ENCODE peak calls at places on chromosomes 3 and 15, in five cellular contexts. B is SK-N-SH, V is sigmoid colon, I is upper lobe of left lung, J is stomach. N is an unnamed sample.

GRCh38 chr3:149042766-149043386 is 43.5 kb downstream of the HLTF start:
- DNase-seq in B (no peak), V (no peak), I (no peak), J (no peak), N (no peak)

GRCh38 chr3:183180105-183180763 is 17.7 kb upstream of the LAMP3 start:
- DNase-seq in B (no peak), V (no peak), I (no peak), J (no peak), N (no peak)

GRCh38 chr3:134911611-134912604 is 116.8 kb downstream of the EPHB1 start:
- DNase-seq in B (no peak), V (peak), I (no peak), J (no peak), N (no peak)

GRCh38 chr3:136266468-136266867 is 16.3 kb downstream of the PCCB start:
- DNase-seq in B (no peak), V (no peak), I (no peak), J (no peak), N (no peak)

GRCh38 chr3:127822166-127822835 is at the start of gene MGLL:
- DNase-seq in B (peak), V (peak), I (no peak), J (peak), N (peak)

GRCh38 chr15:39801641-39802309 is 19.1 kb upstream of the FSIP1 start:
- DNase-seq in B (no peak), V (no peak), I (peak), J (peak), N (peak)

GRCh38 chr15:20356444-20357138 is 185.0 kb downstream of the GOLGA6L6 start:
- DNase-seq in B (peak), V (peak), I (peak), J (peak), N (peak)

GRCh38 chr15:66563566-66564110 is 2.2 kb downstream of the LCTL start:
- DNase-seq in B (no peak), V (no peak), I (no peak), J (no peak), N (no peak)

GRCh38 chr3:187063286-187064081 is 75.8 kb downstream of the RPL39L start:
- DNase-seq in B (no peak), V (no peak), I (peak), J (no peak), N (no peak)

GRCh38 chr3:181695661-181696491 is 15.8 kb upstream of the SOX2 start:
- DNase-seq in B (no peak), V (no peak), I (no peak), J (peak), N (no peak)

GRCh38 chr15:58307313-58307961 is 124.4 kb upstream of the LIPC start:
- DNase-seq in B (peak), V (no peak), I (no peak), J (no peak), N (no peak)

GRCh38 chr15:60993008-60993407 is 236.1 kb downstream of the RORA start:
- DNase-seq in B (no peak), V (no peak), I (no peak), J (no peak), N (no peak)

GRCh38 chr3:25789596-25790556 is at the start of gene OXSM:
- DNase-seq in B (peak), V (peak), I (peak), J (peak), N (peak)

GRCh38 chr3:175512700-175513099 is 653.6 kb downstream of the NAALADL2 start:
- DNase-seq in B (no peak), V (no peak), I (no peak), J (no peak), N (no peak)

GRCh38 chr3:64954995-64955636 is 267.3 kb upstream of the ADAMTS9 start:
- DNase-seq in B (peak), V (no peak), I (peak), J (peak), N (peak)

GRCh38 chr15:32718822-32719716 is 1.3 kb downstream of the GREM1 start:
- DNase-seq in B (peak), V (peak), I (no peak), J (peak), N (peak)

GRCh38 chr15:101246824-101247745 is 4.8 kb downstream of the CHSY1 start:
- DNase-seq in B (no peak), V (no peak), I (no peak), J (no peak), N (no peak)

GRCh38 chr3:4401441-4401840 is 65.6 kb downstream of the SUMF1 start:
- DNase-seq in B (no peak), V (no peak), I (no peak), J (no peak), N (no peak)

GRCh38 chr3:104629038-104629437 is 737.7 kb upstream of the ALCAM start:
- DNase-seq in B (no peak), V (no peak), I (no peak), J (no peak), N (no peak)

GRCh38 chr3:157906627-157907026 is 199.6 kb downstream of the SHOX2 start:
- DNase-seq in B (no peak), V (no peak), I (no peak), J (no peak), N (no peak)

GRCh38 chr3:123658118-123658859 is 73.4 kb upstream of the HACD2 start:
- DNase-seq in B (no peak), V (peak), I (peak), J (peak), N (peak)

GRCh38 chr3:159839561-159840379 is 148.9 kb upstream of the IL12A start:
- DNase-seq in B (peak), V (peak), I (peak), J (no peak), N (no peak)

GRCh38 chr3:125683067-125683844 is 88.0 kb upstream of the OSBPL11 start:
- DNase-seq in B (no peak), V (peak), I (no peak), J (no peak), N (peak)

GRCh38 chr3:185361920-185362319 is 1.0 kb upstream of the MAP3K13 start:
- DNase-seq in B (no peak), V (no peak), I (no peak), J (no peak), N (no peak)

GRCh38 chr15:26561994-26562730 is 210.7 kb downstream of the GABRB3 start:
- DNase-seq in B (no peak), V (no peak), I (no peak), J (no peak), N (no peak)

GRCh38 chr15:82197734-82198594 is 64.6 kb downstream of the EFL1 start:
- DNase-seq in B (peak), V (peak), I (peak), J (peak), N (peak)

GRCh38 chr3:41653575-41654239 is 308.2 kb downstream of the ULK4 start:
- DNase-seq in B (no peak), V (no peak), I (no peak), J (no peak), N (no peak)

GRCh38 chr3:41649129-41649739 is 312.7 kb downstream of the ULK4 start:
- DNase-seq in B (no peak), V (no peak), I (no peak), J (no peak), N (no peak)

GRCh38 chr3:41652931-41653330 is 309.0 kb downstream of the ULK4 start:
- DNase-seq in B (no peak), V (no peak), I (no peak), J (no peak), N (no peak)

GRCh38 chr3:41650406-41650805 is 311.5 kb downstream of the ULK4 start:
- DNase-seq in B (no peak), V (no peak), I (no peak), J (no peak), N (no peak)

DNA sequence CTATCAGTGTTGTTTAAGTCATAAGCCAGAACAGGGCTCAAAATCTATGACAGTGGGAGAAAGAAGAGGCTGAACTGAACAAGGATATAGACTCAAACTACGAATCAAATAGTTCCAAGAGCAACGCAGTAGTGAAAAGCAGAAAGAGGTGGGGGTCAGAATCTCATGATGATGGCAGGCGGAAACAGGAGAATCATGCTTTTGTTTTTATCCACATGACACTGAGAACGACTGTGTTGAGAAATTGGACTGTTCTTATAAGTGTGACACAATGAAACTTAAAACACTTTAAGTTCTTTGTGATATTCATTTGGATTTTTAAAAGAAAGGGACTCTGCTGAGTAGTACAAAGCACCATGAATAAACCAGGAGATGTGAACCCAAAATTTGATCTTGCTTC is 309.4 kb downstream of the ULK4 start:
- DNase-seq in B (no peak), V (no peak), I (no peak), J (no peak), N (no peak)
- TF ChIP-seq POLR2AphosphoS5 in B (no peak), V (no peak), I (no peak), J (no peak), N (no peak)

GRCh38 chr3:45681846-45682245 is 7.3 kb upstream of the SACM1L start:
- DNase-seq in B (no peak), V (no peak), I (peak), J (no peak), N (no peak)

GRCh38 chr3:45679805-45680204 is 9.4 kb upstream of the SACM1L start:
- DNase-seq in B (no peak), V (no peak), I (no peak), J (no peak), N (no peak)

GRCh38 chr3:45677045-45677436 is 12.2 kb upstream of the SACM1L start:
- DNase-seq in B (no peak), V (peak), I (peak), J (no peak), N (peak)

GRCh38 chr3:45676248-45677044 is 12.8 kb upstream of the SACM1L start:
- DNase-seq in B (no peak), V (no peak), I (peak), J (no peak), N (no peak)

DNA sequence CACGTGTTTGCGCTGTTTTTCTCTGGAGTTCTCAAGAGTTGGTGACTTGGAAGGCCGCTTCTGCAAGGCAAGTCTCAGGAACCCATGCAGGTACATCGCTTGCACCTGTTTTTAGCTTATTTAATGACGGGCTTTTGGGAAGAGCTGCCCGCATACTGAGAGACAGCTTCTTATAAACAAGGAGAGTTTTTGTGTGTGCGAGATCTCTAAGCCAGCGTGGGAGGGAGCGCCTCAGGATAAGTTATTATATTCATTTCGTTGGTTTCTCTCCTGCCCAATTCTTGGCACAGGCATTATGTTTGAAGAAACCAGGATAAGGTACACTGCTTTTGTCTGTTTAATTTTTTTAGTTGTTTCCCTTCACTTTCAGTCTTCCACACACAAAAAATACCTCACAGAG is 11.4 kb upstream of the SACM1L start:
- DNase-seq in B (no peak), V (no peak), I (no peak), J (no peak), N (no peak)
- TF ChIP-seq EP300 in B (no peak), V (no peak), I (no peak), J (no peak), N (no peak)

GRCh38 chr15:77612958-77613601 is 19.6 kb downstream of the LINGO1 start:
- DNase-seq in B (no peak), V (no peak), I (no peak), J (no peak), N (no peak)
- TF ChIP-seq POLR2AphosphoS5 in B (no peak), V (no peak), I (no peak), J (no peak), N (no peak)

GRCh38 chr3:169966086-169966950 is at the start of gene SEC62:
- DNase-seq in B (peak), V (peak), I (peak), J (peak), N (peak)
- TF ChIP-seq EP300 in B (no peak), V (no peak), I (no peak), J (no peak), N (no peak)

DNA sequence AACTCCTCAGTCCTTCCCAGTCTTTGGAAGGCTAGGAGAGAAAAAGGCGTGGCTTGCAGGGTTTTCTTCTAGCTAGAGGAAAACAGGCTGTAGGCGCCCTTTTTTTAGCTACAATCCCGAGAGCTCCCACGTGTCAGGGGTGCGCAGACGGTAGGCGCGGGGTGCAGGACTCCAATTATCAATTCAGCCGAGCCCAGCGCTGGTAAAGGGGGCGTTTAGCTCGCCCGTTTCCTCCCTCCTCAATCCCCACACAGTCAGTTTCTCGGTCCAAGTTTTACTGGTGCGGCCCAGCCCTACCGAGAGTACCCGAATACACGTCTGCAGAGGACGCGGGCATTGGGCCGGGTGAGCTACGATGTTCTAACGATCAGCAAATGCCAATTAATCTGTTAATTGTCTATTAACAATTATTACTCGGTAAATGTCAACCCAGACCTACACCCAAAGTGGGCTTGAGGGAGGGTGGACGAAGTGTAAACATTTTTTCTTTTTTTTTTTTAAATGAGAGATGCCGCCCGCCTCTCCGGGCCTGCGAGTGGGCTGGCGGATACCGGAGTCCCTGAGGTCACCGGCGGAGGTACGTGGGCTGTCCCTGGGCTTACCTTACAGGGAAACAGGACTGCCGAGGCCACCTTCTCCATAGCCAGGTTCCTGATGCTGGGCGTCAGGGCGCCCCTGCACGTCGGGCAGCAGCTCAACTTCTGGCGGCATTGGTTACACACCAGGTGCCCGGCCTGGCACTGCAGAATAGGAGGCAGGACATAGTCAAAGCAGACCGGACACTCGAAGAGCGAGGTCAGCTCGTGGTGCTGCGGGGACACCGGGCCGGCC is 923 bp downstream of the SIAH2 start:
- DNase-seq in B (peak), V (peak), I (peak), J (peak), N (peak)
- TF ChIP-seq POLR2AphosphoS5 in B (no peak), V (peak), I (no peak), J (peak), N (peak)

GRCh38 chr3:9422712-9423424 is 25.5 kb downstream of the SETD5 start:
- DNase-seq in B (peak), V (peak), I (peak), J (peak), N (peak)
- TF ChIP-seq EP300 in B (peak), V (no peak), I (no peak), J (no peak), N (no peak)

N was measured in transverse colon.